ENCODE peak calls at places on chromosomes 2 and 18, in eight cellular contexts. A is IMR-90, T is A549, C is mammary epithelial cell, P is MM.1S, W is neural progenitor cell, B is GM23338, M is H9. V is an unnamed sample.

GRCh38 chr2:35783723-35784122 is 571.9 kb upstream of the CRIM1 start:
- DNase-seq in B (peak), M (no peak), P (no peak), T (no peak), W (no peak), C (no peak), A (no peak), V (no peak)

GRCh38 chr2:75787532-75788132 is 76.9 kb upstream of the GCFC2 start:
- DNase-seq in B (peak), C (peak), M (no peak), A (peak), P (peak), W (peak), T (no peak), V (peak)

GRCh38 chr2:132641819-132642218 is 28.2 kb downstream of the LYPD1 start:
- DNase-seq in P (no peak), C (no peak), B (no peak), T (no peak), M (no peak), W (no peak), A (no peak), V (no peak)

GRCh38 chr2:54898451-54899226 is 151.6 kb downstream of the RTN4 start:
- DNase-seq in P (no peak), M (no peak), W (no peak), A (no peak), B (no peak), C (no peak), T (no peak), V (no peak)

GRCh38 chr2:67954125-67954748 is 108.6 kb downstream of the C1D start:
- DNase-seq in P (no peak), T (no peak), B (peak), C (peak), A (no peak), M (no peak), W (no peak), V (no peak)

GRCh38 chr2:239951117-239951734 is 73.9 kb downstream of the NDUFA10 start:
- DNase-seq in P (no peak), A (no peak), T (no peak), W (no peak), B (no peak), M (no peak), C (no peak), V (no peak)

GRCh38 chr2:209727077-209727476 is 44.6 kb upstream of the UNC80 start:
- DNase-seq in A (no peak), W (no peak), P (no peak), C (no peak), B (no peak), T (no peak), M (no peak), V (no peak)

GRCh38 chr2:177455187-177455586 is 62.6 kb downstream of the AGPS start:
- DNase-seq in P (no peak), A (no peak), W (no peak), M (no peak), B (no peak), C (no peak), T (no peak), V (no peak)

GRCh38 chr2:179591690-179592089 is 269.7 kb downstream of the ZNF385B start:
- DNase-seq in M (no peak), C (no peak), P (no peak), T (no peak), B (no peak), A (no peak), W (no peak), V (no peak)

GRCh38 chr2:189265696-189266320 is 86.2 kb upstream of the COL5A2 start:
- DNase-seq in P (no peak), C (peak), A (peak), B (no peak), M (no peak), T (no peak), W (no peak), V (no peak)

GRCh38 chr2:111225871-111226270 is 105.2 kb downstream of the BCL2L11 start:
- DNase-seq in M (no peak), C (peak), B (no peak), P (no peak), A (no peak), W (no peak), T (no peak), V (peak)

GRCh38 chr2:34102359-34102758 is 503.3 kb upstream of the FAM98A start:
- DNase-seq in M (no peak), P (no peak), W (no peak), A (peak), T (no peak), B (no peak), C (peak), V (no peak)

GRCh38 chr2:45962522-45962921 is 311.0 kb downstream of the PRKCE start:
- DNase-seq in W (no peak), M (no peak), C (no peak), A (peak), P (no peak), T (no peak), B (no peak), V (no peak)

GRCh38 chr2:134718095-134718955 is 475 bp downstream of the TMEM163 start:
- DNase-seq in M (peak), W (peak), P (no peak), A (no peak), B (peak), T (no peak), C (no peak), V (peak)

GRCh38 chr18:13298262-13298661 is 79.7 kb downstream of the LDLRAD4 start:
- DNase-seq in B (no peak), T (no peak), W (no peak), A (no peak), M (no peak), P (no peak), C (no peak), V (no peak)
- H3K4me2 ChIP-seq in B (no peak), T (no peak), W (no peak), A (no peak), M (no peak), P (no peak), C (no peak), V (no peak)

DNA sequence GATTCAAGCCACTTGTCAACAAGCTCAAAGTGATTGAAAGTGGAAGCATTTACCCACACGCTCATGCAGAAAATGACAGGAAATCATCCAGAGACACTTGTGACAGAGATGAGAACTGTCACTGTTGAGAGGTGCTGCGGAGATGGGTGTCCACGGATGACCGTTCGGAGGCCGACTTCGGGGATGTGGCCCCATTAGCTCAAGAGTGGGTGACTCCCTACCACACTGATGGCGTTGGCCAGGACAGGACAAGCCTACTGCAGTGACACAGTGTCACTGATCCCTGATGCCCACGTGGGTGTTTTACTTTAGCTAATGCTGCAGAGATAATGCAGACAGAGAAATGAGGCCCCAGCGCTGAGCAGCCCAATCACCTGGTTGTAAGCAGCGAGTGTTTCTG is 81.5 kb upstream of the YWHAQ start:
- DNase-seq in B (no peak), M (no peak), W (no peak), A (no peak), C (no peak), P (no peak), T (no peak), V (no peak)
- H3K4me2 ChIP-seq in B (no peak), M (no peak), W (no peak), A (no peak), C (no peak), P (no peak), T (no peak), V (no peak)

GRCh38 chr2:115162454-115163293 is 720.2 kb downstream of the DPP10 start:
- DNase-seq in M (peak), C (no peak), A (no peak), T (no peak), P (no peak), B (peak), W (peak), V (no peak)
- H3K4me2 ChIP-seq in M (peak), C (no peak), A (no peak), T (no peak), P (no peak), B (peak), W (peak), V (no peak)

GRCh38 chr2:106257135-106257534 is 63.0 kb upstream of the UXS1 start:
- DNase-seq in C (no peak), M (no peak), P (no peak), W (no peak), T (no peak), A (no peak), B (no peak), V (no peak)

GRCh38 chr2:106257830-106258229 is 63.7 kb upstream of the UXS1 start:
- DNase-seq in P (no peak), B (no peak), C (no peak), M (no peak), T (no peak), A (no peak), W (no peak), V (no peak)

GRCh38 chr2:106264203-106264602 is 70.1 kb upstream of the UXS1 start:
- DNase-seq in A (no peak), P (no peak), T (no peak), C (no peak), M (no peak), W (no peak), B (no peak), V (no peak)

GRCh38 chr2:106261871-106262321 is 67.8 kb upstream of the UXS1 start:
- DNase-seq in M (no peak), C (peak), B (no peak), W (no peak), P (no peak), T (no peak), A (no peak), V (no peak)
- H3K4me2 ChIP-seq in M (no peak), C (peak), B (no peak), W (no peak), P (no peak), T (no peak), A (no peak), V (no peak)

GRCh38 chr2:173972165-173972564 is 7.0 kb upstream of the SP3 start:
- DNase-seq in A (no peak), W (no peak), C (no peak), T (no peak), M (no peak), B (no peak), P (no peak), V (no peak)

GRCh38 chr2:173966274-173967098 is 1.3 kb upstream of the SP3 start:
- DNase-seq in P (no peak), W (no peak), M (no peak), B (no peak), T (peak), C (no peak), A (no peak), V (no peak)

GRCh38 chr2:173972636-173973035 is 7.5 kb upstream of the SP3 start:
- DNase-seq in M (no peak), P (no peak), W (no peak), A (peak), B (no peak), T (no peak), C (peak), V (no peak)

GRCh38 chr2:173969886-173970285 is 4.7 kb upstream of the SP3 start:
- DNase-seq in C (no peak), T (no peak), P (no peak), M (no peak), B (no peak), W (no peak), A (peak), V (no peak)

GRCh38 chr2:173970421-173971042 is 5.4 kb upstream of the SP3 start:
- DNase-seq in W (no peak), M (no peak), C (no peak), P (no peak), B (no peak), A (no peak), T (no peak), V (no peak)
- H3K4me2 ChIP-seq in W (no peak), M (no peak), C (no peak), P (no peak), B (peak), A (peak), T (no peak), V (no peak)

GRCh38 chr2:98558852-98559530 is 49.3 kb downstream of the COA5 start:
- DNase-seq in C (no peak), W (no peak), M (no peak), B (no peak), A (peak), T (no peak), P (no peak), V (no peak)
- H3K4me2 ChIP-seq in C (no peak), W (no peak), M (no peak), B (no peak), A (no peak), T (no peak), P (no peak), V (no peak)

GRCh38 chr2:236259371-236259770 is 4.8 kb downstream of the ASB18 start:
- DNase-seq in W (no peak), A (no peak), C (no peak), P (no peak), T (no peak), M (no peak), B (no peak), V (no peak)
- H3K4me2 ChIP-seq in W (no peak), A (no peak), C (no peak), P (no peak), T (no peak), M (no peak), B (no peak), V (no peak)

V was measured in Karpas-422.